ENCODE peak calls at places on chromosomes 6 and 20, in seven cellular contexts. E is activated CD4-positive, alpha-beta T cell treated with anti-CD3 and anti-CD28 coated beads, Interleukin-2, amount 50 U/mL, for 24 hours; Y is H54; F is GM04504; M is iPS DF 6.9; A is NK-92 treated with Interleukin-12 subunit alpha and Interleukin-12 subunit beta, amount 100 ng/mL, for 24 hours; K is Karpas-422. Z is an unnamed sample.

GRCh38 chr6:106258726-106259125 is 66.8 kb downstream of the ATG5 start:
- DNase-seq in E (no peak), Y (no peak), K (no peak), A (no peak), F (no peak), M (no peak), Z (no peak)

GRCh38 chr6:129353067-129353466 is 356.9 kb downstream of the ARHGAP18 start:
- DNase-seq in Y (no peak), K (no peak), E (no peak), M (no peak), A (no peak), F (no peak), Z (no peak)

GRCh38 chr6:11710221-11710836 is 68.3 kb downstream of the ADTRP start:
- DNase-seq in M (no peak), A (no peak), F (no peak), K (no peak), E (peak; percentile 22), Y (no peak), Z (no peak)

GRCh38 chr20:48451401-48451800 is 376.4 kb downstream of the PREX1 start:
- DNase-seq in E (no peak), F (no peak), K (peak; percentile 38), Y (no peak), M (no peak), A (no peak), Z (no peak)

GRCh38 chr20:13009682-13010406 is 1.1 kb downstream of the SPTLC3 start:
- DNase-seq in E (no peak), F (peak; percentile 76), M (no peak), K (peak; percentile 86), A (no peak), Y (peak; percentile 35), Z (no peak)

GRCh38 chr6:74044417-74045096 is 348.6 kb downstream of the CD109 start:
- DNase-seq in K (no peak), F (peak; percentile 23), A (no peak), Y (no peak), M (no peak), E (no peak), Z (no peak)

GRCh38 chr6:51855310-51856082 is 231.9 kb downstream of the PKHD1 start:
- DNase-seq in F (peak; percentile 11), K (peak; percentile 87), Y (peak; percentile 24), A (no peak), E (no peak), M (peak; percentile 77), Z (no peak)

GRCh38 chr6:107557698-107558097 is 67.8 kb downstream of the SOBP start:
- DNase-seq in Y (no peak), K (no peak), F (no peak), E (no peak), A (no peak), M (no peak), Z (no peak)